ENCODE peak calls at places on chromosome 19, in seven cellular contexts. One of them, this sample, is unnamed. For H3K9me3, the result is how much of the 10 kb centered on the place peaks cover.

GRCh38 chr19:51076602-51077213 is 6.0 kb downstream of the KLK14 start:
- DNase-seq in ovary: no peak
- DNase-seq in breast epithelium: no peak
- DNase-seq in tibial nerve: no peak
- DNase-seq in Peyer's patch: no peak
- DNase-seq in GM23248: no peak
- DNase-seq in pancreas: no peak
- DNase-seq in this sample: no peak

GRCh38 chr19:49301165-49301865 is 23.7 kb downstream of the SLC6A16 start:
- DNase-seq in ovary: no peak
- DNase-seq in breast epithelium: peak
- DNase-seq in tibial nerve: peak
- DNase-seq in Peyer's patch: peak
- DNase-seq in GM23248: peak
- DNase-seq in pancreas: peak
- DNase-seq in this sample: peak

GRCh38 chr19:18390075-18390909 is 4.3 kb downstream of the GDF15 start:
- DNase-seq in ovary: no peak
- DNase-seq in breast epithelium: no peak
- DNase-seq in tibial nerve: no peak
- DNase-seq in Peyer's patch: no peak
- DNase-seq in GM23248: no peak
- DNase-seq in pancreas: peak
- DNase-seq in this sample: no peak

GRCh38 chr19:52566588-52566987 is 3.5 kb upstream of the ZNF701 start:
- DNase-seq in ovary: no peak
- DNase-seq in breast epithelium: no peak
- DNase-seq in tibial nerve: no peak
- DNase-seq in Peyer's patch: no peak
- DNase-seq in GM23248: peak
- DNase-seq in pancreas: no peak
- DNase-seq in this sample: no peak

GRCh38 chr19:49447485-49448431 is 3.9 kb downstream of the PIH1D1 start:
- DNase-seq in ovary: peak
- DNase-seq in breast epithelium: no peak
- DNase-seq in tibial nerve: no peak
- DNase-seq in Peyer's patch: no peak
- DNase-seq in GM23248: no peak
- DNase-seq in pancreas: peak
- DNase-seq in this sample: no peak

GRCh38 chr19:7722231-7722651 is 9.7 kb downstream of the CLEC4G start:
- DNase-seq in ovary: no peak
- DNase-seq in breast epithelium: no peak
- DNase-seq in tibial nerve: no peak
- DNase-seq in Peyer's patch: no peak
- DNase-seq in GM23248: no peak
- DNase-seq in pancreas: no peak
- DNase-seq in this sample: no peak

GRCh38 chr19:20423381-20424207 is 142.0 kb downstream of the ZNF737 start:
- DNase-seq in ovary: peak
- DNase-seq in breast epithelium: peak
- DNase-seq in tibial nerve: peak
- DNase-seq in Peyer's patch: peak
- DNase-seq in GM23248: peak
- DNase-seq in pancreas: peak
- DNase-seq in this sample: peak

GRCh38 chr19:51339687-51340656 is 2.0 kb downstream of the VSIG10L start:
- DNase-seq in ovary: peak
- DNase-seq in breast epithelium: peak
- DNase-seq in tibial nerve: peak
- DNase-seq in Peyer's patch: peak
- DNase-seq in GM23248: peak
- DNase-seq in pancreas: peak
- DNase-seq in this sample: peak

GRCh38 chr19:13302521-13303270 is 152.5 kb downstream of the IER2 start:
- DNase-seq in ovary: no peak
- DNase-seq in breast epithelium: no peak
- DNase-seq in tibial nerve: no peak
- DNase-seq in Peyer's patch: no peak
- DNase-seq in GM23248: peak
- DNase-seq in pancreas: no peak
- DNase-seq in this sample: no peak

GRCh38 chr19:43634516-43634876 is 5.2 kb downstream of the CADM4 start:
- DNase-seq in ovary: no peak
- DNase-seq in breast epithelium: peak
- DNase-seq in tibial nerve: no peak
- DNase-seq in Peyer's patch: no peak
- DNase-seq in GM23248: no peak
- DNase-seq in pancreas: no peak
- DNase-seq in this sample: no peak

GRCh38 chr19:10817291-10818038 is 18.5 kb downstream of the TMED1 start:
- DNase-seq in ovary: peak
- DNase-seq in breast epithelium: peak
- DNase-seq in tibial nerve: peak
- DNase-seq in Peyer's patch: peak
- DNase-seq in GM23248: peak
- DNase-seq in pancreas: no peak
- DNase-seq in this sample: no peak

GRCh38 chr19:55640577-55641375 is at the start of gene ZNF580:
- DNase-seq in ovary: peak
- DNase-seq in breast epithelium: peak
- DNase-seq in tibial nerve: peak
- DNase-seq in Peyer's patch: peak
- DNase-seq in GM23248: peak
- DNase-seq in pancreas: peak
- DNase-seq in this sample: peak

GRCh38 chr19:42199440-42200115 is 17.9 kb downstream of the DEDD2 start:
- DNase-seq in ovary: no peak
- DNase-seq in breast epithelium: no peak
- DNase-seq in tibial nerve: no peak
- DNase-seq in Peyer's patch: peak
- DNase-seq in GM23248: no peak
- DNase-seq in pancreas: no peak
- DNase-seq in this sample: peak

GRCh38 chr19:782195-783043 is 14.8 kb upstream of the PTBP1 start:
- DNase-seq in ovary: no peak
- DNase-seq in breast epithelium: no peak
- DNase-seq in tibial nerve: no peak
- DNase-seq in Peyer's patch: no peak
- DNase-seq in GM23248: peak
- DNase-seq in pancreas: peak
- DNase-seq in this sample: no peak

GRCh38 chr19:4567584-4568071 is 8.1 kb upstream of the SEMA6B start:
- DNase-seq in ovary: no peak
- DNase-seq in breast epithelium: no peak
- DNase-seq in tibial nerve: peak
- DNase-seq in Peyer's patch: peak
- DNase-seq in GM23248: peak
- DNase-seq in pancreas: peak
- DNase-seq in this sample: peak

GRCh38 chr19:1046836-1047695 is 7.2 kb downstream of the ABCA7 start:
- DNase-seq in ovary: no peak
- DNase-seq in breast epithelium: no peak
- DNase-seq in tibial nerve: no peak
- DNase-seq in Peyer's patch: peak
- DNase-seq in GM23248: no peak
- DNase-seq in pancreas: no peak
- DNase-seq in this sample: no peak

GRCh38 chr19:6480843-6481415 is 658 bp downstream of the DENND1C start:
- DNase-seq in ovary: no peak
- DNase-seq in breast epithelium: no peak
- DNase-seq in tibial nerve: no peak
- DNase-seq in Peyer's patch: no peak
- DNase-seq in GM23248: no peak
- DNase-seq in pancreas: no peak
- DNase-seq in this sample: no peak

GRCh38 chr19:19420570-19421301 is 15.3 kb downstream of the GATAD2A start:
- DNase-seq in ovary: no peak
- DNase-seq in breast epithelium: no peak
- DNase-seq in tibial nerve: no peak
- DNase-seq in Peyer's patch: no peak
- DNase-seq in GM23248: no peak
- DNase-seq in pancreas: no peak
- DNase-seq in this sample: no peak

GRCh38 chr19:46714523-46715106 is 2.3 kb downstream of the PRKD2 start:
- DNase-seq in ovary: no peak
- DNase-seq in breast epithelium: no peak
- DNase-seq in tibial nerve: no peak
- DNase-seq in Peyer's patch: no peak
- DNase-seq in GM23248: peak
- DNase-seq in pancreas: peak
- DNase-seq in this sample: no peak

GRCh38 chr19:15149704-15150103 is 42.5 kb downstream of the SYDE1 start:
- DNase-seq in ovary: no peak
- DNase-seq in breast epithelium: no peak
- DNase-seq in tibial nerve: no peak
- DNase-seq in Peyer's patch: no peak
- DNase-seq in GM23248: no peak
- DNase-seq in pancreas: no peak
- DNase-seq in this sample: no peak

GRCh38 chr19:6856749-6857372 is 30.5 kb upstream of the ADGRE1 start:
- DNase-seq in ovary: no peak
- DNase-seq in breast epithelium: no peak
- DNase-seq in tibial nerve: no peak
- DNase-seq in Peyer's patch: no peak
- DNase-seq in GM23248: peak
- DNase-seq in pancreas: no peak
- DNase-seq in this sample: no peak

GRCh38 chr19:17052439-17052838 is 22.8 kb downstream of the HAUS8 start:
- DNase-seq in ovary: no peak
- DNase-seq in breast epithelium: no peak
- DNase-seq in tibial nerve: peak
- DNase-seq in Peyer's patch: peak
- DNase-seq in GM23248: peak
- DNase-seq in pancreas: no peak
- DNase-seq in this sample: no peak

GRCh38 chr19:27392027-27392632 is 1820.8 kb downstream of the UQCRFS1 start:
- DNase-seq in ovary: no peak
- DNase-seq in breast epithelium: no peak
- DNase-seq in tibial nerve: no peak
- DNase-seq in Peyer's patch: no peak
- DNase-seq in GM23248: no peak
- DNase-seq in pancreas: no peak
- DNase-seq in this sample: no peak
- H3K9me3 ChIP-seq in ovary: under half
- H3K9me3 ChIP-seq in breast epithelium: under half
- H3K9me3 ChIP-seq in tibial nerve: half or more
- H3K9me3 ChIP-seq in Peyer's patch: under half
- H3K9me3 ChIP-seq in GM23248: under half
- H3K9me3 ChIP-seq in pancreas: under half
- H3K9me3 ChIP-seq in this sample: under half

GRCh38 chr19:21466627-21467026 is 38.8 kb upstream of the ZNF429 start:
- DNase-seq in ovary: no peak
- DNase-seq in breast epithelium: no peak
- DNase-seq in tibial nerve: no peak
- DNase-seq in Peyer's patch: no peak
- DNase-seq in GM23248: no peak
- DNase-seq in pancreas: no peak
- DNase-seq in this sample: no peak

GRCh38 chr19:21463449-21464105 is 41.8 kb upstream of the ZNF429 start:
- DNase-seq in ovary: peak
- DNase-seq in breast epithelium: peak
- DNase-seq in tibial nerve: no peak
- DNase-seq in Peyer's patch: no peak
- DNase-seq in GM23248: no peak
- DNase-seq in pancreas: peak
- DNase-seq in this sample: peak

GRCh38 chr19:21472507-21472906 is 32.9 kb upstream of the ZNF429 start:
- DNase-seq in ovary: no peak
- DNase-seq in breast epithelium: no peak
- DNase-seq in tibial nerve: no peak
- DNase-seq in Peyer's patch: no peak
- DNase-seq in GM23248: no peak
- DNase-seq in pancreas: no peak
- DNase-seq in this sample: no peak

GRCh38 chr19:21474671-21475181 is 30.7 kb upstream of the ZNF429 start:
- DNase-seq in ovary: peak
- DNase-seq in breast epithelium: peak
- DNase-seq in tibial nerve: peak
- DNase-seq in Peyer's patch: peak
- DNase-seq in GM23248: peak
- DNase-seq in pancreas: peak
- DNase-seq in this sample: peak

DNA sequence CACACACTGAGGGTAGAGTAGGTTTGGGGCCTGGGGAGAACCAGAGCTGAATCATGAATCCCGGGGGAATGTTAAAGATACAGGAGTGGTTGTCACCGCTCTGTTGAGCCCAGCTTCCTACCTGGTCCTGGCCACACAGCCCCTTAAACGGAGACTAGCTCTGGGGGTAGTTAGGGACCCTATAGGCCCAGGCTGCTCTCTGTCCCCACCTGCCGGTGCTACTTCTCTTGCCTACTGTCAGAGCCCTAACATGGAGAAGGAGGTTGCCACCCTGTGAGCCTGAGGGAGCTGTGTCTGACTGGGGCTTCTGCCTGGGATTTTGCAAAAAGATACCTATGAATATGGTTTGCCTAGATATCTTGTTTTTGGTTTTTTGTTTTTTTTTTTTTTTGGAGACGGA is 36.6 kb upstream of the ZNF429 start:
- DNase-seq in ovary: no peak
- DNase-seq in breast epithelium: no peak
- DNase-seq in tibial nerve: no peak
- DNase-seq in Peyer's patch: no peak
- DNase-seq in GM23248: no peak
- DNase-seq in pancreas: no peak
- DNase-seq in this sample: no peak
- H3K9me3 ChIP-seq in ovary: under half
- H3K9me3 ChIP-seq in breast epithelium: under half
- H3K9me3 ChIP-seq in tibial nerve: under half
- H3K9me3 ChIP-seq in Peyer's patch: under half
- H3K9me3 ChIP-seq in GM23248: under half
- H3K9me3 ChIP-seq in pancreas: under half
- H3K9me3 ChIP-seq in this sample: under half

GRCh38 chr19:12015015-12015752 is 20.3 kb downstream of the ZNF433 start:
- DNase-seq in ovary: no peak
- DNase-seq in breast epithelium: no peak
- DNase-seq in tibial nerve: no peak
- DNase-seq in Peyer's patch: no peak
- DNase-seq in GM23248: no peak
- DNase-seq in pancreas: no peak
- DNase-seq in this sample: no peak

DNA sequence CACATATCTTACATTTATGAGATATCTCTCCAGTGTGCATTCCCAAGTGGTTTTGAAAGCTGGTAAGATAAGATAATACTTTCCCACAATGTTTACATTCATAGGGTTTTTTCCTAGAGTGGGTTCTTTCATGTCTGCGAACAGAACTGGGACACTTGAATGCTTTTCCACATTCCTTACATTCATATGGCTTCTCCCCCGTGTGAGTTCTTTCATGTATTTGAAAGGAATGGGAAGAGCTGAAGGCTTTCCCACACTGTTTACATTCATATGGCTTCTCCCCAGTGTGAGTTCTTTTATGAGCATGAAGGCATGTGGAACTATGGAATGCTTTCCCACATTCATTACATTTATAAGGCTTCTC is 19.7 kb downstream of the ZNF433 start:
- DNase-seq in ovary: no peak
- DNase-seq in breast epithelium: no peak
- DNase-seq in tibial nerve: no peak
- DNase-seq in Peyer's patch: no peak
- DNase-seq in GM23248: no peak
- DNase-seq in pancreas: no peak
- DNase-seq in this sample: no peak
- H3K9me3 ChIP-seq in ovary: under half
- H3K9me3 ChIP-seq in breast epithelium: half or more
- H3K9me3 ChIP-seq in tibial nerve: half or more
- H3K9me3 ChIP-seq in Peyer's patch: under half
- H3K9me3 ChIP-seq in GM23248: under half
- H3K9me3 ChIP-seq in pancreas: under half
- H3K9me3 ChIP-seq in this sample: under half

GRCh38 chr19:22427587-22428298 is 5.6 kb upstream of the ZNF98 start:
- DNase-seq in ovary: no peak
- DNase-seq in breast epithelium: peak
- DNase-seq in tibial nerve: no peak
- DNase-seq in Peyer's patch: no peak
- DNase-seq in GM23248: no peak
- DNase-seq in pancreas: peak
- DNase-seq in this sample: no peak
- H3K9me3 ChIP-seq in ovary: under half
- H3K9me3 ChIP-seq in breast epithelium: under half
- H3K9me3 ChIP-seq in tibial nerve: half or more
- H3K9me3 ChIP-seq in Peyer's patch: under half
- H3K9me3 ChIP-seq in GM23248: under half
- H3K9me3 ChIP-seq in pancreas: under half
- H3K9me3 ChIP-seq in this sample: under half